ENCODE peak calls at places on chromosomes 4 and X, in four cellular contexts. One of them, this sample, is unnamed.

GRCh38 chrX:40173662-40174593 is 76.2 kb upstream of the BCOR start:
- DNase-seq in endothelial cell: peak
- DNase-seq in OCI-M1: peak
- DNase-seq in naive thymus-derived CD4-positive, alpha-beta T cell: no peak
- DNase-seq in this sample: no peak

GRCh38 chrX:49242545-49243066 is 7.3 kb downstream of the CCDC22 start:
- DNase-seq in OCI-M1: no peak
- DNase-seq in endothelial cell: no peak
- DNase-seq in naive thymus-derived CD4-positive, alpha-beta T cell: no peak
- DNase-seq in this sample: no peak

GRCh38 chr4:147370881-147371280 is 110.0 kb upstream of the EDNRA start:
- DNase-seq in OCI-M1: no peak
- DNase-seq in naive thymus-derived CD4-positive, alpha-beta T cell: no peak
- DNase-seq in endothelial cell: no peak
- DNase-seq in this sample: no peak

GRCh38 chr4:2928242-2929155 is 34.7 kb downstream of the NOP14 start:
- DNase-seq in OCI-M1: no peak
- DNase-seq in endothelial cell: no peak
- DNase-seq in naive thymus-derived CD4-positive, alpha-beta T cell: no peak
- DNase-seq in this sample: no peak

GRCh38 chrX:69120476-69120875 is 44.8 kb downstream of the PJA1 start:
- DNase-seq in naive thymus-derived CD4-positive, alpha-beta T cell: no peak
- DNase-seq in endothelial cell: no peak
- DNase-seq in OCI-M1: no peak
- DNase-seq in this sample: no peak

GRCh38 chrX:17519349-17519748 is 144.3 kb downstream of the NHS start:
- DNase-seq in endothelial cell: no peak
- DNase-seq in OCI-M1: no peak
- DNase-seq in naive thymus-derived CD4-positive, alpha-beta T cell: no peak
- DNase-seq in this sample: no peak

GRCh38 chr4:7817877-7818675 is 121.6 kb downstream of the AFAP1 start:
- DNase-seq in endothelial cell: no peak
- DNase-seq in naive thymus-derived CD4-positive, alpha-beta T cell: no peak
- DNase-seq in OCI-M1: no peak
- DNase-seq in this sample: no peak

GRCh38 chrX:38277136-38277535 is 50.2 kb downstream of the RPGR start:
- DNase-seq in OCI-M1: no peak
- DNase-seq in endothelial cell: no peak
- DNase-seq in naive thymus-derived CD4-positive, alpha-beta T cell: no peak
- DNase-seq in this sample: peak

GRCh38 chrX:47148946-47149345 is 3.9 kb downstream of the RBM10 start:
- DNase-seq in endothelial cell: no peak
- DNase-seq in OCI-M1: no peak
- DNase-seq in naive thymus-derived CD4-positive, alpha-beta T cell: no peak
- DNase-seq in this sample: no peak

GRCh38 chr4:1315306-1315705 is 25.6 kb downstream of the MAEA start:
- DNase-seq in OCI-M1: no peak
- DNase-seq in endothelial cell: no peak
- DNase-seq in naive thymus-derived CD4-positive, alpha-beta T cell: no peak
- DNase-seq in this sample: no peak

This sample was measured in MV-4-11.